ENCODE peak calls at places on chromosomes 11 and 22, in nine cellular contexts. I, B, R, U, K, H, E, X and O are unnamed samples.
A peak's percentile ranks its signal among the peaks of the same experiment; 100 is the strongest.

GRCh38 chr11:10109836-10110235 is 184.2 kb downstream of the SBF2 start:
- DNase-seq in U (no peak), B (no peak), I (no peak), E (no peak), X (no peak), H (no peak), R (no peak), K (peak; percentile 93), O (no peak)

GRCh38 chr11:122796128-122796717 is 42.1 kb upstream of the CRTAM start:
- DNase-seq in B (no peak), E (peak; percentile 0), R (peak; percentile 63), I (no peak), H (peak; percentile 71), X (no peak), K (peak; percentile 52), U (peak; percentile 37), O (peak; percentile 46)

GRCh38 chr22:19766506-19767426 is 6.2 kb downstream of the TBX1 start:
- DNase-seq in E (peak; percentile 16), U (peak; percentile 86), X (no peak), H (peak; percentile 53), B (peak; percentile 70), K (no peak), I (no peak), R (no peak), O (peak; percentile 54)

GRCh38 chr11:69376155-69377028 is 82.4 kb downstream of the MYEOV start:
- DNase-seq in U (no peak), X (no peak), K (no peak), B (peak; percentile 73), E (no peak), R (no peak), H (no peak), I (no peak), O (no peak)

GRCh38 chr11:119397740-119398139 is 16.2 kb upstream of the USP2 start:
- DNase-seq in U (no peak), R (no peak), X (no peak), H (no peak), B (no peak), E (no peak), I (no peak), K (no peak), O (no peak)

GRCh38 chr22:25172153-25172552 is 27.5 kb upstream of the CRYBB3 start:
- DNase-seq in B (no peak), R (peak; percentile 10), K (peak; percentile 17), H (no peak), I (no peak), E (no peak), X (no peak), U (no peak), O (peak; percentile 12)

GRCh38 chr11:44572431-44572830 is 7.0 kb downstream of the CD82 start:
- DNase-seq in R (no peak), H (no peak), X (no peak), E (no peak), I (no peak), K (no peak), U (no peak), B (no peak), O (no peak)

GRCh38 chr11:73652856-73653559 is 6.6 kb downstream of the PLEKHB1 start:
- DNase-seq in E (no peak), I (no peak), U (no peak), B (no peak), K (no peak), X (no peak), H (no peak), R (no peak), O (no peak)

GRCh38 chr11:75347781-75348613 is 3.5 kb downstream of the ARRB1 start:
- DNase-seq in X (no peak), R (peak; percentile 85), U (peak; percentile 51), E (no peak), H (peak; percentile 3), B (no peak), I (peak; percentile 66), K (peak; percentile 91), O (peak; percentile 73)

GRCh38 chr11:41950470-41951143 is 491.2 kb upstream of the LRRC4C start:
- DNase-seq in E (no peak), R (no peak), I (no peak), H (no peak), K (no peak), U (no peak), X (no peak), B (no peak), O (no peak)

GRCh38 chr22:36467946-36468345 is 13.5 kb downstream of the TXN2 start:
- DNase-seq in K (peak; percentile 92), E (no peak), X (no peak), U (peak; percentile 80), R (peak; percentile 98), B (no peak), H (no peak), I (no peak), O (peak; percentile 89)

GRCh38 chr11:86386791-86387190 is 12.1 kb downstream of the CCDC81 start:
- DNase-seq in U (no peak), R (no peak), E (no peak), H (no peak), X (no peak), K (peak; percentile 6), B (no peak), I (no peak), O (no peak)